ENCODE peak calls at places on chromosomes 1 and 21, in five cellular contexts. One of them, this sample, is unnamed.

GRCh38 chr1:2248127-2248826 is 20.2 kb downstream of the SKI start:
- DNase-seq in cardiac fibroblast: no peak
- DNase-seq in GM10248: no peak
- DNase-seq in MM.1S: no peak
- DNase-seq in tibial artery: no peak
- DNase-seq in this sample: no peak

GRCh38 chr1:196933531-196934189 is 9.9 kb upstream of the CFHR2 start:
- DNase-seq in tibial artery: no peak
- DNase-seq in MM.1S: no peak
- DNase-seq in cardiac fibroblast: no peak
- DNase-seq in GM10248: no peak
- DNase-seq in this sample: no peak

GRCh38 chr1:197924516-197925123 is 7.4 kb downstream of the LHX9 start:
- DNase-seq in tibial artery: no peak
- DNase-seq in MM.1S: peak
- DNase-seq in cardiac fibroblast: peak
- DNase-seq in GM10248: no peak
- DNase-seq in this sample: peak

GRCh38 chr1:26005392-26006105 is 7.7 kb upstream of the PAFAH2 start:
- DNase-seq in cardiac fibroblast: peak
- DNase-seq in MM.1S: no peak
- DNase-seq in GM10248: no peak
- DNase-seq in tibial artery: no peak
- DNase-seq in this sample: no peak

GRCh38 chr1:5704785-5705514 is 287.3 kb downstream of the NPHP4 start:
- DNase-seq in MM.1S: no peak
- DNase-seq in cardiac fibroblast: no peak
- DNase-seq in tibial artery: peak
- DNase-seq in GM10248: no peak
- DNase-seq in this sample: no peak

GRCh38 chr1:119783354-119784126 is 14.8 kb upstream of the HMGCS2 start:
- DNase-seq in tibial artery: no peak
- DNase-seq in cardiac fibroblast: peak
- DNase-seq in GM10248: no peak
- DNase-seq in MM.1S: no peak
- DNase-seq in this sample: peak

GRCh38 chr1:31795096-31795675 is 20.6 kb downstream of the SPOCD1 start:
- DNase-seq in GM10248: no peak
- DNase-seq in MM.1S: no peak
- DNase-seq in tibial artery: peak
- DNase-seq in cardiac fibroblast: no peak
- DNase-seq in this sample: no peak

GRCh38 chr1:116321766-116322175 is 51.3 kb upstream of the ATP1A1 start:
- DNase-seq in cardiac fibroblast: no peak
- DNase-seq in MM.1S: no peak
- DNase-seq in tibial artery: no peak
- DNase-seq in GM10248: no peak
- DNase-seq in this sample: no peak

GRCh38 chr1:39676951-39677350 is 5.0 kb upstream of the NT5C1A start:
- DNase-seq in MM.1S: no peak
- DNase-seq in cardiac fibroblast: no peak
- DNase-seq in tibial artery: no peak
- DNase-seq in GM10248: no peak
- DNase-seq in this sample: no peak

GRCh38 chr1:162139398-162139685 is 69.9 kb downstream of the NOS1AP start:
- DNase-seq in cardiac fibroblast: no peak
- DNase-seq in tibial artery: no peak
- DNase-seq in MM.1S: no peak
- DNase-seq in GM10248: no peak
- DNase-seq in this sample: no peak

GRCh38 chr21:38263493-38263892 is 6.7 kb downstream of the KCNJ15 start:
- DNase-seq in GM10248: no peak
- DNase-seq in MM.1S: no peak
- DNase-seq in tibial artery: no peak
- DNase-seq in cardiac fibroblast: peak
- DNase-seq in this sample: peak

GRCh38 chr1:198628064-198628455 is 10.8 kb upstream of the PTPRC start:
- DNase-seq in GM10248: no peak
- DNase-seq in cardiac fibroblast: peak
- DNase-seq in MM.1S: no peak
- DNase-seq in tibial artery: no peak
- DNase-seq in this sample: peak

GRCh38 chr1:150066838-150067183 is 765 bp upstream of the VPS45 start:
- DNase-seq in tibial artery: peak
- DNase-seq in cardiac fibroblast: no peak
- DNase-seq in MM.1S: peak
- DNase-seq in GM10248: peak
- DNase-seq in this sample: no peak

GRCh38 chr1:7608628-7609295 is 162.3 kb upstream of the VAMP3 start:
- DNase-seq in tibial artery: peak
- DNase-seq in cardiac fibroblast: no peak
- DNase-seq in MM.1S: no peak
- DNase-seq in GM10248: no peak
- DNase-seq in this sample: no peak

GRCh38 chr1:43776043-43776761 is 68.9 kb downstream of the ST3GAL3 start:
- DNase-seq in tibial artery: no peak
- DNase-seq in GM10248: no peak
- DNase-seq in MM.1S: no peak
- DNase-seq in cardiac fibroblast: peak
- DNase-seq in this sample: peak

GRCh38 chr1:201693019-201693372 is 136.0 kb upstream of the IPO9 start:
- DNase-seq in MM.1S: no peak
- DNase-seq in cardiac fibroblast: no peak
- DNase-seq in tibial artery: no peak
- DNase-seq in GM10248: no peak
- DNase-seq in this sample: no peak

GRCh38 chr1:78070758-78071157 is 25.0 kb downstream of the GIPC2 start:
- DNase-seq in MM.1S: no peak
- DNase-seq in cardiac fibroblast: peak
- DNase-seq in tibial artery: no peak
- DNase-seq in GM10248: no peak
- DNase-seq in this sample: peak

GRCh38 chr21:39082656-39083376 is 100.4 kb downstream of the PSMG1 start:
- DNase-seq in GM10248: no peak
- DNase-seq in tibial artery: no peak
- DNase-seq in cardiac fibroblast: no peak
- DNase-seq in MM.1S: peak
- DNase-seq in this sample: no peak

GRCh38 chr1:198156111-198156744 is 570 bp upstream of the NEK7 start:
- DNase-seq in GM10248: peak
- DNase-seq in MM.1S: peak
- DNase-seq in cardiac fibroblast: peak
- DNase-seq in tibial artery: peak
- DNase-seq in this sample: peak

GRCh38 chr1:54462597-54463258 is 56.5 kb upstream of the SSBP3 start:
- DNase-seq in GM10248: no peak
- DNase-seq in MM.1S: no peak
- DNase-seq in cardiac fibroblast: no peak
- DNase-seq in tibial artery: no peak
- DNase-seq in this sample: no peak

GRCh38 chr1:145690587-145691558 is 16.3 kb downstream of the PDZK1 start:
- DNase-seq in cardiac fibroblast: peak
- DNase-seq in tibial artery: no peak
- DNase-seq in MM.1S: peak
- DNase-seq in GM10248: peak
- DNase-seq in this sample: peak

GRCh38 chr1:198246331-198246730 is 89.5 kb downstream of the NEK7 start:
- DNase-seq in MM.1S: no peak
- DNase-seq in cardiac fibroblast: no peak
- DNase-seq in GM10248: no peak
- DNase-seq in tibial artery: no peak
- DNase-seq in this sample: no peak

GRCh38 chr1:56548566-56548965 is 30.8 kb downstream of the PLPP3 start:
- DNase-seq in tibial artery: no peak
- DNase-seq in MM.1S: no peak
- DNase-seq in cardiac fibroblast: no peak
- DNase-seq in GM10248: no peak
- DNase-seq in this sample: no peak

GRCh38 chr1:231855966-231856365 is 229.4 kb downstream of the DISC1 start:
- DNase-seq in GM10248: no peak
- DNase-seq in MM.1S: no peak
- DNase-seq in tibial artery: no peak
- DNase-seq in cardiac fibroblast: no peak
- DNase-seq in this sample: no peak

GRCh38 chr1:103948526-103948925 is 198.8 kb downstream of the AMY1C start:
- DNase-seq in tibial artery: no peak
- DNase-seq in cardiac fibroblast: no peak
- DNase-seq in GM10248: no peak
- DNase-seq in MM.1S: no peak
- DNase-seq in this sample: peak
- TF ChIP-seq CTCF in tibial artery: no peak
- TF ChIP-seq CTCF in cardiac fibroblast: no peak
- TF ChIP-seq CTCF in GM10248: peak
- TF ChIP-seq CTCF in MM.1S: peak
- TF ChIP-seq CTCF in this sample: no peak

GRCh38 chr1:89310505-89310904 is 37.8 kb upstream of the GBP5 start:
- DNase-seq in tibial artery: no peak
- DNase-seq in GM10248: peak
- DNase-seq in cardiac fibroblast: peak
- DNase-seq in MM.1S: peak
- DNase-seq in this sample: peak
- TF ChIP-seq CTCF in tibial artery: no peak
- TF ChIP-seq CTCF in GM10248: no peak
- TF ChIP-seq CTCF in cardiac fibroblast: no peak
- TF ChIP-seq CTCF in MM.1S: no peak
- TF ChIP-seq CTCF in this sample: no peak

GRCh38 chr1:245070836-245071615 is 83.8 kb upstream of the KIF26B start:
- DNase-seq in MM.1S: no peak
- DNase-seq in tibial artery: no peak
- DNase-seq in cardiac fibroblast: no peak
- DNase-seq in GM10248: no peak
- DNase-seq in this sample: no peak
- TF ChIP-seq CTCF in MM.1S: no peak
- TF ChIP-seq CTCF in tibial artery: no peak
- TF ChIP-seq CTCF in cardiac fibroblast: no peak
- TF ChIP-seq CTCF in GM10248: no peak
- TF ChIP-seq CTCF in this sample: no peak

GRCh38 chr1:216310776-216311175 is 112.5 kb downstream of the USH2A start:
- DNase-seq in tibial artery: no peak
- DNase-seq in GM10248: peak
- DNase-seq in MM.1S: peak
- DNase-seq in cardiac fibroblast: peak
- DNase-seq in this sample: peak

GRCh38 chr1:216303690-216304089 is 119.6 kb downstream of the USH2A start:
- DNase-seq in MM.1S: no peak
- DNase-seq in tibial artery: no peak
- DNase-seq in GM10248: no peak
- DNase-seq in cardiac fibroblast: no peak
- DNase-seq in this sample: no peak

DNA sequence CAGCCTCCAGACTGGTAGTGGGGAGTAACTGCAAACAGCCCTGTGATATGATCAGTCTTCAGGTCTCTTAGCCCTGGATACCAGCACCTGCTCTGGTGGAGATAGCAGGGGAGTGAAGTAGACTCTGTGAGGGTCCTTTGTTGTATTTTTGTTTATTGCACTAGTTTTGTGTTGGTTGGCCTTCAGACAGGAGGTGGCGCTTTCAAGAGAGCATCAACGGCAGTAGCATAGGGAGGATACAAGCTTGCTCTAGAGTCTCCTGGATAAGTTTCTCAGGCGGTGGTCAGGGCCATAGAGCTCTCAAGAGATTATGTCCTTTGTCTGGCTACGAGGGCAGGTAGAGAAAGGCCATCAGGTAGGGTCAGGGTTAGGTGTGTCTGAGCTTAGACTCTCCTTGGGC is 116.4 kb downstream of the USH2A start:
- DNase-seq in MM.1S: no peak
- DNase-seq in GM10248: no peak
- DNase-seq in cardiac fibroblast: no peak
- DNase-seq in tibial artery: no peak
- DNase-seq in this sample: no peak
- TF ChIP-seq CTCF in MM.1S: peak
- TF ChIP-seq CTCF in GM10248: no peak
- TF ChIP-seq CTCF in cardiac fibroblast: no peak
- TF ChIP-seq CTCF in tibial artery: no peak
- TF ChIP-seq CTCF in this sample: no peak

This sample was measured in fibroblast of pulmonary artery.